ENCODE peak calls at places on chromosomes 11 and 22, in ten cellular contexts. L is adrenal gland, C is body of pancreas, E is colonic mucosa, G is fibroblast of pulmonary artery, Y is mammary epithelial cell, Z is breast epithelium, X is lung, K is GM06990, I is GM12865. J is an unnamed sample.

GRCh38 chr22:46774456-46775363 is 12.3 kb downstream of the TBC1D22A start:
- DNase-seq in I (peak), X (no peak), G (no peak), Y (no peak), E (no peak), Z (no peak), C (no peak), K (peak), L (no peak), J (no peak)

GRCh38 chr22:39148727-39149535 is 3.5 kb downstream of the CBX7 start:
- DNase-seq in C (peak), I (peak), Y (no peak), E (peak), X (no peak), Z (no peak), G (no peak), K (peak), L (no peak), J (no peak)

GRCh38 chr11:84468255-84468654 is 1158.9 kb downstream of the DLG2 start:
- DNase-seq in Y (no peak), C (no peak), X (no peak), L (no peak), I (no peak), K (no peak), G (peak), Z (no peak), E (no peak), J (no peak)

GRCh38 chr11:43947003-43947500 is 4.6 kb downstream of the C11orf96 start:
- DNase-seq in X (no peak), I (peak), L (no peak), C (peak), Y (peak), K (no peak), Z (no peak), G (peak), E (no peak), J (no peak)

GRCh38 chr22:30444632-30445437 is 19.3 kb downstream of the MTFP1 start:
- DNase-seq in Z (no peak), G (peak), X (peak), Y (peak), C (peak), E (peak), K (peak), I (peak), L (peak), J (no peak)

GRCh38 chr11:43359432-43359818 is 705 bp downstream of the TTC17 start:
- DNase-seq in Z (no peak), C (no peak), X (no peak), I (peak), L (no peak), G (peak), K (no peak), Y (peak), E (no peak), J (no peak)

GRCh38 chr11:87454246-87454645 is 416.5 kb downstream of the TMEM135 start:
- DNase-seq in Y (no peak), X (no peak), C (peak), E (no peak), K (peak), G (no peak), L (no peak), I (peak), Z (no peak), J (no peak)

GRCh38 chr22:30001459-30001858 is 78.8 kb upstream of the HORMAD2 start:
- DNase-seq in G (no peak), K (no peak), X (no peak), L (no peak), C (no peak), I (no peak), Y (no peak), Z (no peak), E (peak), J (no peak)

GRCh38 chr11:97454988-97455387 is 1065.2 kb downstream of the JRKL start:
- DNase-seq in C (no peak), Y (no peak), Z (no peak), G (peak), E (no peak), K (no peak), X (no peak), I (no peak), L (no peak), J (no peak)

GRCh38 chr11:32297629-32298028 is 137.7 kb downstream of the WT1 start:
- DNase-seq in Z (no peak), C (no peak), L (no peak), I (peak), Y (peak), E (no peak), G (peak), K (no peak), X (no peak), J (no peak)

GRCh38 chr11:82268627-82269026 is 465.0 kb downstream of the FAM181B start:
- DNase-seq in Z (no peak), G (no peak), Y (no peak), E (no peak), X (no peak), I (no peak), C (no peak), K (no peak), L (no peak), J (no peak)

GRCh38 chr22:48889887-48890692 is 937.6 kb downstream of the BRD1 start:
- DNase-seq in I (no peak), K (no peak), C (no peak), L (no peak), Y (no peak), Z (no peak), X (no peak), E (peak), G (no peak), J (no peak)

GRCh38 chr22:50628543-50629134 is 687 bp upstream of the ARSA start:
- DNase-seq in I (no peak), G (no peak), K (no peak), Z (no peak), Y (no peak), E (peak), X (no peak), L (no peak), C (no peak), J (no peak)

GRCh38 chr11:122097419-122098001 is 18.5 kb downstream of the BLID start:
- DNase-seq in K (no peak), G (peak), I (no peak), Z (no peak), Y (peak), E (no peak), C (no peak), X (no peak), L (no peak), J (no peak)

GRCh38 chr22:50269573-50270301 is 443 bp downstream of the MAPK11 start:
- DNase-seq in E (no peak), K (peak), C (no peak), Z (no peak), X (no peak), L (no peak), G (peak), Y (no peak), I (peak), J (no peak)

GRCh38 chr22:37173709-37174108 is 14.3 kb downstream of the C1QTNF6 start:
- DNase-seq in L (peak), Y (no peak), I (no peak), G (peak), X (no peak), E (no peak), Z (no peak), K (no peak), C (no peak), J (no peak)

GRCh38 chr11:1158681-1159525 is 1.1 kb downstream of the MUC5AC start:
- DNase-seq in I (no peak), X (no peak), Y (no peak), C (no peak), K (no peak), G (no peak), Z (no peak), E (no peak), L (no peak), J (no peak)

GRCh38 chr22:48719978-48720661 is 1107.6 kb downstream of the BRD1 start:
- DNase-seq in G (no peak), K (no peak), L (no peak), I (no peak), E (no peak), Y (no peak), C (no peak), X (no peak), Z (no peak), J (no peak)

GRCh38 chr22:49973018-49973965 is 12.7 kb downstream of the PIM3 start:
- DNase-seq in Y (no peak), G (peak), C (no peak), X (no peak), K (no peak), I (no peak), L (no peak), Z (peak), E (no peak), J (no peak)

GRCh38 chr11:116641561-116642045 is 131.2 kb downstream of the BUD13 start:
- DNase-seq in I (peak), C (peak), Z (no peak), L (peak), X (peak), E (peak), Y (peak), K (peak), G (peak), J (no peak)

GRCh38 chr11:114259124-114259526 is 37.1 kb upstream of the NNMT start:
- DNase-seq in I (no peak), Z (peak), C (peak), L (no peak), E (no peak), K (no peak), X (no peak), G (no peak), Y (no peak), J (no peak)

GRCh38 chr11:88363566-88364169 is 26.1 kb upstream of the CTSC start:
- DNase-seq in Y (peak), I (peak), Z (no peak), L (no peak), K (no peak), G (peak), E (no peak), X (no peak), C (no peak), J (no peak)

GRCh38 chr11:102276302-102277182 is 40.7 kb upstream of the BIRC3 start:
- DNase-seq in Y (no peak), G (peak), E (no peak), L (no peak), C (no peak), Z (no peak), X (no peak), K (no peak), I (no peak), J (no peak)

GRCh38 chr22:49916851-49917250 is 1.4 kb downstream of the ALG12 start:
- DNase-seq in G (no peak), K (no peak), Y (no peak), Z (no peak), L (no peak), I (no peak), E (no peak), C (no peak), X (no peak), J (no peak)

GRCh38 chr11:114098927-114099326 is 39.4 kb downstream of the ZBTB16 start:
- DNase-seq in E (no peak), L (no peak), X (no peak), G (no peak), I (no peak), Y (no peak), Z (no peak), C (peak), K (no peak), J (no peak)

GRCh38 chr11:34632105-34632780 is 11.3 kb downstream of the EHF start:
- DNase-seq in C (peak), I (no peak), K (no peak), G (no peak), E (no peak), Z (peak), L (peak), X (no peak), Y (no peak), J (no peak)
- H3K4me3 ChIP-seq in C (no peak), I (no peak), K (no peak), G (no peak), E (no peak), Z (no peak), L (no peak), X (no peak), Y (no peak), J (peak)

GRCh38 chr11:132992838-132993680 is 539.2 kb downstream of the OPCML start:
- DNase-seq in I (no peak), G (no peak), K (no peak), E (no peak), L (no peak), C (no peak), X (no peak), Z (no peak), Y (no peak), J (no peak)
- TF ChIP-seq CTCF in I (no peak), G (no peak), K (no peak), E (no peak), L (no peak), C (no peak), X (no peak), Z (no peak), Y (peak), J (no peak)

GRCh38 chr11:9759519-9760179 is 95.8 kb downstream of the SWAP70 start:
- DNase-seq in K (peak), Y (peak), L (peak), Z (peak), G (peak), E (peak), C (peak), X (peak), I (peak), J (peak)

GRCh38 chr11:9760180-9760550 is 96.3 kb downstream of the SWAP70 start:
- DNase-seq in E (peak), C (peak), X (peak), I (no peak), Z (peak), K (no peak), Y (peak), G (peak), L (peak), J (no peak)

GRCh38 chr11:9756878-9757277 is 93.0 kb downstream of the SWAP70 start:
- DNase-seq in C (no peak), Y (no peak), X (no peak), I (no peak), G (no peak), K (no peak), E (no peak), L (no peak), Z (no peak), J (no peak)

GRCh38 chr11:9757809-9758675 is 94.2 kb downstream of the SWAP70 start:
- DNase-seq in X (peak), L (peak), Y (peak), Z (peak), I (peak), E (peak), C (peak), G (peak), K (peak), J (peak)

GRCh38 chr11:9758676-9759518 is 95.0 kb downstream of the SWAP70 start:
- DNase-seq in E (peak), I (peak), Z (peak), C (peak), Y (peak), G (peak), K (peak), L (peak), X (peak), J (no peak)
- H3K4me3 ChIP-seq in E (peak), I (peak), Z (peak), C (peak), Y (peak), G (peak), K (peak), L (peak), X (peak), J (peak)

GRCh38 chr11:120918257-120918656 is 105.6 kb upstream of the TBCEL start:
- DNase-seq in C (no peak), I (peak), G (no peak), Y (no peak), K (no peak), Z (no peak), L (no peak), E (no peak), X (no peak), J (no peak)

GRCh38 chr11:120912915-120913314 is 111.0 kb upstream of the TBCEL start:
- DNase-seq in Z (no peak), C (no peak), G (no peak), L (no peak), K (no peak), X (no peak), E (no peak), Y (no peak), I (no peak), J (no peak)

GRCh38 chr11:120919045-120919444 is 104.9 kb upstream of the TBCEL start:
- DNase-seq in Y (no peak), Z (no peak), X (no peak), C (no peak), E (no peak), K (no peak), G (no peak), L (no peak), I (no peak), J (no peak)

GRCh38 chr11:120914021-120914420 is 109.9 kb upstream of the TBCEL start:
- DNase-seq in E (no peak), X (no peak), Y (no peak), L (no peak), G (no peak), I (no peak), K (no peak), C (no peak), Z (no peak), J (no peak)

GRCh38 chr11:120917536-120918239 is 106.2 kb upstream of the TBCEL start:
- DNase-seq in C (no peak), X (no peak), I (peak), G (no peak), K (no peak), L (no peak), E (no peak), Y (no peak), Z (peak), J (no peak)
- TF ChIP-seq CTCF in C (no peak), X (no peak), I (no peak), G (no peak), K (no peak), L (no peak), E (no peak), Y (no peak), Z (no peak), J (no peak)

GRCh38 chr22:21047035-21047661 is 1.4 kb downstream of the LRRC74B start:
- DNase-seq in Y (no peak), X (no peak), Z (no peak), G (no peak), K (no peak), L (no peak), I (no peak), E (no peak), C (no peak), J (no peak)

GRCh38 chr22:21043856-21044535 is 1.8 kb upstream of the LRRC74B start:
- DNase-seq in I (no peak), E (no peak), L (no peak), X (no peak), C (no peak), Z (no peak), G (no peak), K (no peak), Y (peak), J (no peak)

GRCh38 chr22:21042978-21043855 is 2.5 kb upstream of the LRRC74B start:
- DNase-seq in Y (no peak), X (no peak), Z (no peak), L (no peak), K (no peak), I (no peak), C (no peak), G (no peak), E (peak), J (no peak)

GRCh38 chr22:21045585-21046294 is at the start of gene LRRC74B:
- DNase-seq in E (peak), L (peak), G (peak), I (peak), K (peak), Z (peak), Y (peak), C (peak), X (peak), J (peak)

GRCh38 chr22:21044931-21045584 is 688 bp upstream of the LRRC74B start:
- DNase-seq in I (no peak), E (no peak), L (peak), Y (peak), G (peak), C (peak), K (no peak), Z (no peak), X (no peak), J (no peak)
- H3K4me3 ChIP-seq in I (no peak), E (peak), L (no peak), Y (no peak), G (peak), C (no peak), K (no peak), Z (peak), X (no peak), J (peak)

GRCh38 chr11:107587306-107587979 is 3.5 kb upstream of the ELMOD1 start:
- DNase-seq in Y (peak), K (no peak), Z (no peak), E (no peak), G (peak), I (no peak), L (no peak), C (no peak), X (no peak), J (no peak)
- TF ChIP-seq CTCF in Y (no peak), K (no peak), Z (no peak), E (no peak), G (no peak), I (no peak), L (no peak), C (no peak), X (no peak), J (no peak)